ENCODE peak calls at places on chromosomes 3 and 15, in nine cellular contexts. P is epithelial cell of esophagus, I is tibial artery, V is fibroblast of mammary gland, L is psoas muscle, O is cardiac muscle cell, T is lower lobe of right lung, B is astrocyte of the spinal cord, Z is fibroblast of lung. E is an unnamed sample.
A peak's percentile ranks its signal among the peaks of the same experiment; 100 is the strongest.

GRCh38 chr3:13657660-13658435 is 108.9 kb downstream of the FBLN2 start:
- DNase-seq in B (peak; percentile 15), P (peak; percentile 61), Z (no peak), V (peak; percentile 27), L (no peak), I (no peak), T (peak; percentile 59), O (peak; percentile 42), E (peak; percentile 31)

GRCh38 chr15:85010472-85011209 is 29.0 kb downstream of the PDE8A start:
- DNase-seq in L (no peak), I (no peak), T (no peak), P (no peak), B (no peak), O (peak; percentile 34), Z (no peak), V (peak; percentile 57), E (peak; percentile 83)

GRCh38 chr3:169295126-169295525 is 368.4 kb downstream of the MECOM start:
- DNase-seq in Z (peak; percentile 13), T (no peak), L (no peak), I (no peak), V (peak; percentile 23), O (peak; percentile 61), P (peak; percentile 37), B (peak; percentile 57), E (peak; percentile 20)

GRCh38 chr15:57890351-57890750 is 175.2 kb downstream of the ALDH1A2 start:
- DNase-seq in B (no peak), V (no peak), I (no peak), O (peak; percentile 5), Z (peak; percentile 77), T (no peak), P (peak; percentile 35), L (no peak), E (no peak)

GRCh38 chr15:41340189-41340695 is 7.6 kb downstream of the NUSAP1 start:
- DNase-seq in Z (no peak), I (no peak), O (no peak), B (no peak), L (no peak), T (no peak), P (peak; percentile 18), V (no peak), E (no peak)

GRCh38 chr15:75640483-75641175 is 605 bp upstream of the IMP3 start:
- DNase-seq in Z (peak; percentile 55), I (no peak), T (peak; percentile 70), B (peak; percentile 72), P (peak; percentile 66), O (peak; percentile 69), V (peak; percentile 65), L (no peak), E (peak; percentile 53)

GRCh38 chr15:43086551-43086950 is 19.3 kb downstream of the UBR1 start:
- DNase-seq in O (no peak), Z (peak; percentile 52), L (no peak), I (no peak), B (peak; percentile 13), T (no peak), P (peak; percentile 11), V (peak; percentile 23), E (peak; percentile 59)

GRCh38 chr15:50365570-50365969 is 10.6 kb upstream of the GABPB1 start:
- DNase-seq in I (no peak), O (no peak), L (no peak), V (no peak), T (no peak), Z (no peak), P (no peak), B (no peak), E (no peak)

GRCh38 chr3:36372534-36372935 is 7.8 kb upstream of the STAC start:
- DNase-seq in Z (peak; percentile 95), P (peak; percentile 50), L (no peak), I (no peak), V (peak; percentile 55), T (no peak), O (peak; percentile 8), B (peak; percentile 81), E (no peak)

GRCh38 chr3:27094721-27095120 is 274.5 kb downstream of the NEK10 start:
- DNase-seq in O (no peak), P (no peak), T (no peak), B (no peak), Z (no peak), V (no peak), L (no peak), I (no peak), E (no peak)

GRCh38 chr15:63327648-63328421 is 50.4 kb downstream of the APH1B start:
- DNase-seq in V (no peak), L (no peak), B (no peak), Z (no peak), T (no peak), I (no peak), O (peak; percentile 26), P (no peak), E (peak; percentile 35)

GRCh38 chr15:61528590-61528929 is 299.5 kb upstream of the RORA start:
- DNase-seq in I (no peak), P (no peak), L (no peak), T (no peak), O (peak; percentile 24), V (no peak), Z (no peak), B (no peak), E (peak; percentile 54)

GRCh38 chr15:91243806-91244205 is 143.7 kb downstream of the SV2B start:
- DNase-seq in O (no peak), P (peak; percentile 13), I (no peak), Z (no peak), T (no peak), L (no peak), B (no peak), V (peak; percentile 7), E (no peak)

GRCh38 chr15:42172475-42172874 is 16.0 kb upstream of the PLA2G4F start:
- DNase-seq in V (no peak), T (no peak), B (no peak), Z (no peak), L (no peak), O (no peak), I (no peak), P (no peak), E (no peak)

GRCh38 chr15:46786886-46787285 is 930.4 kb upstream of the SEMA6D start:
- DNase-seq in L (no peak), P (no peak), I (no peak), O (no peak), V (no peak), T (no peak), Z (no peak), B (no peak), E (no peak)

GRCh38 chr3:102238362-102238761 is 196.5 kb upstream of the ZPLD1 start:
- DNase-seq in O (no peak), B (no peak), P (peak; percentile 96), V (no peak), T (no peak), Z (no peak), I (no peak), L (no peak), E (no peak)

GRCh38 chr3:52023860-52024764 is 28.4 kb upstream of the RPL29 start:
- DNase-seq in O (no peak), L (no peak), B (no peak), V (no peak), T (no peak), Z (no peak), P (no peak), I (no peak), E (no peak)

GRCh38 chr3:15667484-15667883 is 65.9 kb downstream of the BTD start:
- DNase-seq in L (no peak), B (no peak), T (no peak), Z (no peak), I (no peak), P (no peak), V (no peak), O (no peak), E (no peak)

GRCh38 chr3:149277338-149277813 is 55.7 kb upstream of the CP start:
- DNase-seq in B (peak; percentile 83), P (peak; percentile 77), V (peak; percentile 77), O (peak; percentile 72), L (no peak), I (no peak), T (no peak), Z (peak; percentile 89), E (peak; percentile 87)
- H3K4me3 ChIP-seq in B (no peak overlapping the region), P (no peak overlapping the region), V (no peak overlapping the region), O (no peak overlapping the region), L (no peak overlapping the region), I (no peak overlapping the region), T (no peak overlapping the region), Z (no peak overlapping the region), E (no peak overlapping the region)

GRCh38 chr3:45055411-45056143 is 29.5 kb downstream of the CLEC3B start:
- DNase-seq in B (peak; percentile 78), P (peak; percentile 32), L (no peak), I (no peak), T (no peak), O (peak; percentile 64), Z (peak; percentile 91), V (peak; percentile 84), E (peak; percentile 81)

GRCh38 chr3:45059132-45059531 is 33.0 kb downstream of the CLEC3B start:
- DNase-seq in O (no peak), T (no peak), L (no peak), P (no peak), I (no peak), B (no peak), Z (no peak), V (no peak), E (no peak)

GRCh38 chr3:45056608-45057301 is 30.7 kb downstream of the CLEC3B start:
- DNase-seq in O (no peak), T (no peak), B (no peak), Z (no peak), V (no peak), L (no peak), I (no peak), P (no peak), E (no peak)

GRCh38 chr3:45055032-45055410 is 28.9 kb downstream of the CLEC3B start:
- DNase-seq in Z (peak; percentile 87), O (peak; percentile 80), T (no peak), I (no peak), B (peak; percentile 79), V (peak; percentile 86), L (no peak), P (peak; percentile 54), E (peak; percentile 85)

GRCh38 chr3:45057557-45057956 is 31.5 kb downstream of the CLEC3B start:
- DNase-seq in L (no peak), B (no peak), I (no peak), T (no peak), O (no peak), P (no peak), V (no peak), Z (no peak), E (no peak)
- TF ChIP-seq CTCF in L (no peak), B (no peak), I (no peak), T (no peak), O (no peak), P (no peak), V (no peak), Z (no peak), E (no peak)

DNA sequence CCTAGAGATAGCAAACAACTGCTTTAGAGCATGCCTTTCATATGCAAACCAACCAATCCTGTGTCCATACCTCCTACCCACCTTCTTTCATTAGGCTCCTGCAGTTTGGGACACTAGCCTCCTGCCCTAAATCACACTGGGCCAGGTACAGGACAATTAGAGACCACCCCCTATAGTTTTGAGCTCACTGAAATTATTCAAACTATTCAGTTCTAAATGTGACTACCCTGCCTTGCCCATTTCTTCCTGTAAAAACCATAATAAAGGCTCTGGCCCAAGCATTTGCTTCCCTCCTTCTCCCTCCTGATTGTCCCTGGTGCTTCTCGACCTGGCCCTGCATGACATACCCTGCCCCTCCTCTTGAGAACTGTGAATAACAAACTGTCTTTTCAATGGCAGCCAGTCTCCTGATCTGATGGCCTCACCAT is 31.4 kb upstream of the LRIG1 start:
- DNase-seq in O (no peak), T (no peak), L (no peak), Z (no peak), P (no peak), I (no peak), V (no peak), B (no peak), E (no peak)
- H3K4me3 ChIP-seq in O (no peak overlapping the region), T (no peak overlapping the region), L (no peak overlapping the region), Z (no peak overlapping the region), P (no peak overlapping the region), I (no peak overlapping the region), V (no peak overlapping the region), B (no peak overlapping the region), E (no peak overlapping the region)

GRCh38 chr3:22901684-22902083 is 301.4 kb upstream of the UBE2E2 start:
- DNase-seq in L (no peak), O (no peak), V (no peak), P (no peak), B (no peak), I (no peak), Z (no peak), T (no peak), E (no peak)
- TF ChIP-seq CTCF in L (no peak), O (no peak), V (no peak), P (peak; percentile 12), B (no peak), I (no peak), Z (no peak), T (no peak), E (no peak)

E was measured in fibroblast of villous mesenchyme.